ENCODE peak calls at places on chromosomes 16 and 17, in four cellular contexts. One of them, this sample, is unnamed.

GRCh38 chr17:72120878-72121163 is at the start of gene SOX9:
- DNase-seq in fibroblast of lung: peak; percentile 98
- DNase-seq in testis: peak; percentile 95
- DNase-seq in cardiac muscle cell: peak; percentile 93
- DNase-seq in this sample: peak; percentile 97

GRCh38 chr17:10843806-10844205 is 5.9 kb upstream of the PIRT start:
- DNase-seq in fibroblast of lung: peak; percentile 0
- DNase-seq in testis: peak; percentile 91
- DNase-seq in cardiac muscle cell: peak; percentile 57
- DNase-seq in this sample: peak; percentile 53

GRCh38 chr16:85634747-85635544 is 21.8 kb downstream of the GSE1 start:
- DNase-seq in fibroblast of lung: no peak
- DNase-seq in testis: no peak
- DNase-seq in cardiac muscle cell: no peak
- DNase-seq in this sample: peak; percentile 90

GRCh38 chr17:40471856-40472732 is 28.8 kb downstream of the IGFBP4 start:
- DNase-seq in fibroblast of lung: peak; percentile 62
- DNase-seq in testis: no peak
- DNase-seq in cardiac muscle cell: no peak
- DNase-seq in this sample: no peak

GRCh38 chr16:27290582-27290981 is 22.0 kb upstream of the NSMCE1 start:
- DNase-seq in fibroblast of lung: no peak
- DNase-seq in testis: no peak
- DNase-seq in cardiac muscle cell: no peak
- DNase-seq in this sample: no peak

GRCh38 chr16:67892899-67893790 is at the start of gene PSKH1:
- DNase-seq in fibroblast of lung: peak; percentile 93
- DNase-seq in testis: peak; percentile 98
- DNase-seq in cardiac muscle cell: peak; percentile 97
- DNase-seq in this sample: peak; percentile 100

GRCh38 chr16:54370653-54371052 is 84.1 kb upstream of the IRX3 start:
- DNase-seq in fibroblast of lung: no peak
- DNase-seq in testis: peak; percentile 16
- DNase-seq in cardiac muscle cell: peak; percentile 53
- DNase-seq in this sample: peak; percentile 64

GRCh38 chr16:82641336-82641984 is 14.7 kb downstream of the CDH13 start:
- DNase-seq in fibroblast of lung: peak; percentile 49
- DNase-seq in testis: no peak
- DNase-seq in cardiac muscle cell: no peak
- DNase-seq in this sample: no peak

GRCh38 chr17:43316522-43317142 is 82.2 kb upstream of the ARL4D start:
- DNase-seq in fibroblast of lung: no peak
- DNase-seq in testis: no peak
- DNase-seq in cardiac muscle cell: peak; percentile 32
- DNase-seq in this sample: no peak

GRCh38 chr17:80104321-80104955 is 3.1 kb downstream of the GAA start:
- DNase-seq in fibroblast of lung: peak; percentile 46
- DNase-seq in testis: peak; percentile 65
- DNase-seq in cardiac muscle cell: peak; percentile 55
- DNase-seq in this sample: no peak

GRCh38 chr17:44556114-44556853 is 1.0 kb upstream of the FZD2 start:
- DNase-seq in fibroblast of lung: peak; percentile 72
- DNase-seq in testis: peak; percentile 63
- DNase-seq in cardiac muscle cell: peak; percentile 67
- DNase-seq in this sample: peak; percentile 89

GRCh38 chr16:51807551-51807950 is 656.5 kb upstream of the SALL1 start:
- DNase-seq in fibroblast of lung: no peak
- DNase-seq in testis: no peak
- DNase-seq in cardiac muscle cell: no peak
- DNase-seq in this sample: no peak

DNA sequence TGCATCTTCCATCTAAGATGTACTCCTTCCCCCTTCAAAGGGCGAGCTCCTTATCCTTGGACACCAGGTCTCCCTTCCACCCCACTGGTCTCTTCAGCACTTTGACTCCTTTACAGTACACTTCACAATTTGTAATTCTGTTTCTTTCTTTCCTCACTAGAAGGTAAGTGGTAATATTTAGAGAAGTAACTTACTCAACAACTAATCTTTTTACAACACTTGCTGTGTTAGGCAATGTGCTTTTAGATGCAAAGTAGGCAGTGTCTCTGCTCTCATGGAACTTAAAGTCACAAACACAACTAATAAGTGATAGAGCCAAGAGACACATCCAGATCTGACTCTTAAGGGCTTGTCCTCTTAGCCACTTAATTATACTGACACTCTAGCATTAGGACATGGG is 6.4 kb downstream of the SIAH1 start:
- DNase-seq in fibroblast of lung: no peak
- DNase-seq in testis: no peak
- DNase-seq in cardiac muscle cell: no peak
- DNase-seq in this sample: no peak
- H3K4me3 ChIP-seq in fibroblast of lung: no peak overlapping the region
- H3K4me3 ChIP-seq in testis: no peak overlapping the region
- H3K4me3 ChIP-seq in cardiac muscle cell: no peak overlapping the region
- H3K4me3 ChIP-seq in this sample: no peak overlapping the region

DNA sequence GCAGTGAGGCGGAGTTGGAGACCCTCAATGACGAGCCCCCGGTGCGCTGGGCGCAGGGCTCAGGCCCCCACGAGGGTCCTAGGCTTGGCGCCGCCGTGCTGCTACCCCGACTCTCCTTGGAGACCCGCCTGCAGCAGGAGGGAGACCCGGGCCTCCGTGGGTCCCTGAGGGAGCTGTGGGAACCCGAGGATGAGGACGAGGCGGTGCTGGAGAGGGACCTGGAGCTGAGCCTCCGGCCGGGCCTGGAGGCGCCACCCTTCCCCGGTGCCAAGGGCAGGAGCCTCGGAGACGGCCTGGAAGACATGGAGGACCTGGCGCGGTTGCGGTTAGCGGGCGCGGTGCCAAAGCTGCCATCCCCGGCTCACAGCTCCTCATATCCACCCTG is 2.3 kb downstream of the MYO15B start:
- DNase-seq in fibroblast of lung: no peak
- DNase-seq in testis: no peak
- DNase-seq in cardiac muscle cell: no peak
- DNase-seq in this sample: no peak
- H3K27me3 ChIP-seq in fibroblast of lung: peaks cover 27% of the 10 kb centered on the region
- H3K27me3 ChIP-seq in testis: no peaks in the 10 kb centered on the region
- H3K27me3 ChIP-seq in cardiac muscle cell: no peaks in the 10 kb centered on the region
- H3K27me3 ChIP-seq in this sample: peaks cover 26% of the 10 kb centered on the region

DNA sequence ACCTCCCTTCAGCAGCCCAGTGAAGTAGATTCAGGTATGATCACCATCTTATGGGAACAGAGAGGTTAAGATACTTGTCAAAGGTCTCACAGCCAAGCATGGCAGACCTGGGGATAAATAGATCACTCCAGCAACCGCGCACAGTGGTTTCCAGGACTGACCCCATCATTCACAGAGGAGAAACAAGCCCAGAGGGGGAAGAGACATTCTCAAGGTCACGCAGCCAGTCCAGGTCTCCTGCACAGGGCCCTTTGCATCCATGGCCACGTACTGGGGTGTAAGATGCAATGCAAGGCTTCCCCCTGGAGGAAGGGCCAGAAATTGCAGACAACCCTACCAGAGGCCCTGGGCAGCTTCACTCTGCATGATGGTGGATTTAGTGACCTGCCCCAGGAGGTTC is 19.9 kb downstream of the TLE7 start:
- DNase-seq in fibroblast of lung: no peak
- DNase-seq in testis: no peak
- DNase-seq in cardiac muscle cell: peak; percentile 16
- DNase-seq in this sample: peak; percentile 84
- H3K4me3 ChIP-seq in fibroblast of lung: no peak overlapping the region
- H3K4me3 ChIP-seq in testis: no peak overlapping the region
- H3K4me3 ChIP-seq in cardiac muscle cell: no peak overlapping the region
- H3K4me3 ChIP-seq in this sample: no peak overlapping the region

DNA sequence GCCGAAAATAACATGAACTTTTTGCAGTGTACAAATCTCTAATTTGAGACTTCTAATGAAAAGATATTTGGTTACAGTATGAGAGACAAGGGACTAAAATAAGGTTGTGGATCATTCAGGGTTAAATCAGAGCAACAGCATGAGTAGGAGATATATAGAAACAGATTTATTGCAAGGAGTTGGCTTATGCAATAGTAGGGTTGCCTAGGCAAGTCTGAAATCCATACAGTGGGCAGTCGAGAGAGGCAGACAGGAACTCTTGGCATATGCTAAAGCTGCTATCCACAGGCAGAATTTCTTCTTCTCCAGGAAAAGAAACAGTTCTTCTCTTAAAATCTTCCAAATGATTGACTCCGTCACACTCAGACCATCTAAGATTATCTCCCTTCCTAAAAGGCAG is 500.8 kb downstream of the MAF start:
- DNase-seq in fibroblast of lung: no peak
- DNase-seq in testis: no peak
- DNase-seq in cardiac muscle cell: no peak
- DNase-seq in this sample: no peak
- H3K27me3 ChIP-seq in fibroblast of lung: no peaks in the 10 kb centered on the region
- H3K27me3 ChIP-seq in testis: no peaks in the 10 kb centered on the region
- H3K27me3 ChIP-seq in cardiac muscle cell: no peaks in the 10 kb centered on the region
- H3K27me3 ChIP-seq in this sample: no peaks in the 10 kb centered on the region

GRCh38 chr17:76714822-76715461 is 4.2 kb upstream of the MXRA7 start:
- DNase-seq in fibroblast of lung: no peak
- DNase-seq in testis: peak; percentile 88
- DNase-seq in cardiac muscle cell: peak; percentile 64
- DNase-seq in this sample: peak; percentile 82

GRCh38 chr17:76714336-76714735 is 3.6 kb upstream of the MXRA7 start:
- DNase-seq in fibroblast of lung: no peak
- DNase-seq in testis: no peak
- DNase-seq in cardiac muscle cell: no peak
- DNase-seq in this sample: no peak

GRCh38 chr17:76716834-76717205 is 6.1 kb upstream of the MXRA7 start:
- DNase-seq in fibroblast of lung: peak; percentile 97
- DNase-seq in testis: no peak
- DNase-seq in cardiac muscle cell: no peak
- DNase-seq in this sample: no peak

GRCh38 chr17:76715462-76715830 is 4.7 kb upstream of the MXRA7 start:
- DNase-seq in fibroblast of lung: no peak
- DNase-seq in testis: no peak
- DNase-seq in cardiac muscle cell: no peak
- DNase-seq in this sample: no peak

DNA sequence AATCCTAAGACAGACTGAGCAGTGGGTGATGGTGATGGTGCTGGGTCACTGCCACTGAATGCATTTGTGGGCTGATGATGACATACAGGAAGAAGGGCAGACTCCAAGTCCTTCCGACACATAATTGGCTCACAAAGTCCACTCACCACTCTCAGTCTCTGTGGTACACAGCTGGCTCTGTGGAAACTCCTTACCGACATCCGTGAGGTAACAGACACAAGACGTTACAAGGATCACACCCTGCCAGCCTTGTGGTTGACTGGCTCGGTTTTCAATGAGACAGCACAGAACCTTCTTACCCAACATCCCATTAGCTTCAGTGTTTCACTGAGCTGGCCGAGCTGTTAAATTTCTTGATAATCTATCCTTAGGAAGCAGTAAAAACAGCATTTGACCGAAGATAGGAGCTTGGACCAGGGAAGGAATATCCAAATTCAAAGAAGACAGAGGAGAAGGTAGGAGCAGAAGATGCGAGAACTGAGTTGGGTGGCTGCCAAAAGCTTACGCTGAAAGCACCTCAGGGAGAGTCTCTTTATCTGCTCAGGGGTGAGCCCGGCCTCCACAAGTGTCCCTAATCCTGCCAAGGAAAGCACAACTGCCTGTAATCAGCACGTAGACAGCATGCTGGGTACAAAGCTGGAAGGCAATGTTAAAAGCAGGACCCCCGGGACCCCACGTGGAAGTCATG is 5.5 kb upstream of the MXRA7 start:
- DNase-seq in fibroblast of lung: peak; percentile 100
- DNase-seq in testis: peak; percentile 61
- DNase-seq in cardiac muscle cell: no peak
- DNase-seq in this sample: no peak
- H3K4me3 ChIP-seq in fibroblast of lung: no peak overlapping the region
- H3K4me3 ChIP-seq in testis: no peak overlapping the region
- H3K4me3 ChIP-seq in cardiac muscle cell: no peak overlapping the region
- H3K4me3 ChIP-seq in this sample: no peak overlapping the region

GRCh38 chr17:48190871-48191270 is 83.3 kb downstream of the SNX11 start:
- DNase-seq in fibroblast of lung: no peak
- DNase-seq in testis: no peak
- DNase-seq in cardiac muscle cell: no peak
- DNase-seq in this sample: no peak

GRCh38 chr17:48191362-48191761 is 83.8 kb downstream of the SNX11 start:
- DNase-seq in fibroblast of lung: no peak
- DNase-seq in testis: no peak
- DNase-seq in cardiac muscle cell: no peak
- DNase-seq in this sample: no peak

GRCh38 chr17:48194097-48194550 is 86.6 kb downstream of the SNX11 start:
- DNase-seq in fibroblast of lung: peak; percentile 84
- DNase-seq in testis: no peak
- DNase-seq in cardiac muscle cell: no peak
- DNase-seq in this sample: no peak

GRCh38 chr17:48195910-48196309 is 88.3 kb downstream of the SNX11 start:
- DNase-seq in fibroblast of lung: no peak
- DNase-seq in testis: no peak
- DNase-seq in cardiac muscle cell: no peak
- DNase-seq in this sample: no peak

DNA sequence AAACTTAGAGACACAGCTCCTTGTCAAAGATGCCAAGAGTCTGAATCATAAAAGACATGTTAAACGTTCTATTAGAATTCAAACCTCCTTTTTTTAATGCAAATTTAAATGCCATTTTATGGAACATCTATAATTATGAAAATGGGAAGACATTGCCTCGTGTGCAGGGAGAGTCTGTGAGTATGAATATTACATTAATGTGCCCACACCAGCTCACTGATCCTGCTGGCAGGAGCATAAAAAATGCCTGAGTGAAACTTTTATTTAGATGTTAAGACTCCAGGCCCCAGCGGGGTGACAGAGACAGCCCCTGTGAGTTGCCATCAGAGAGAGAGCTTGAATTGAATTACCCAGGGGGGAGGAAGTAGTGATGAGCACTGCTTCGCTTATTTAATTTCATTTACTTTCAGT is 84.8 kb downstream of the SNX11 start:
- DNase-seq in fibroblast of lung: peak; percentile 11
- DNase-seq in testis: no peak
- DNase-seq in cardiac muscle cell: no peak
- DNase-seq in this sample: peak; percentile 43
- H3K27me3 ChIP-seq in fibroblast of lung: peaks cover 18% of the 10 kb centered on the region
- H3K27me3 ChIP-seq in testis: no peaks in the 10 kb centered on the region
- H3K27me3 ChIP-seq in cardiac muscle cell: peaks cover 40% of the 10 kb centered on the region
- H3K27me3 ChIP-seq in this sample: no peaks in the 10 kb centered on the region